ENCODE peak calls at places on chromosome 11, in nine cellular contexts. W is AG04450, J is adrenal gland, Y is uterus, D is H9, P is AG09319, E is fibroblast of mammary gland, U is endothelial cell, T is kidney epithelial cell. R is an unnamed sample.

GRCh38 chr11:120601566-120601965 is 90.0 kb downstream of the GRIK4 start:
- DNase-seq in E (peak; percentile 61), P (no peak), T (no peak), Y (no peak), J (no peak), D (no peak), W (peak; percentile 20), U (no peak), R (no peak)

GRCh38 chr11:124762077-124762623 is at the start of gene ESAM:
- DNase-seq in U (peak; percentile 72), D (peak; percentile 53), W (no peak), J (no peak), E (no peak), Y (no peak), P (no peak), T (no peak), R (peak; percentile 34)

GRCh38 chr11:12167098-12167999 is 57.0 kb downstream of the MICAL2 start:
- DNase-seq in Y (no peak), T (peak; percentile 95), U (no peak), P (no peak), J (no peak), D (no peak), W (no peak), E (peak; percentile 93), R (no peak)

GRCh38 chr11:88175707-88176066 is 444 bp upstream of the RAB38 start:
- DNase-seq in W (no peak), P (no peak), E (no peak), D (no peak), U (no peak), J (no peak), Y (no peak), T (no peak), R (no peak)

GRCh38 chr11:93444671-93445073 is 98.5 kb downstream of the SMCO4 start:
- DNase-seq in U (no peak), T (peak; percentile 92), J (no peak), P (no peak), D (peak; percentile 92), E (peak; percentile 19), Y (no peak), W (no peak), R (no peak)

GRCh38 chr11:67452141-67452952 is at the start of gene GPR152:
- DNase-seq in T (no peak), E (no peak), W (no peak), U (no peak), P (no peak), Y (no peak), J (peak; percentile 61), D (no peak), R (no peak)

GRCh38 chr11:57777969-57778317 is 16.3 kb downstream of the CTNND1 start:
- DNase-seq in D (no peak), E (no peak), T (no peak), W (no peak), P (no peak), Y (no peak), J (no peak), U (no peak), R (no peak)

GRCh38 chr11:133520707-133521106 is 11.6 kb downstream of the OPCML start:
- DNase-seq in D (no peak), P (no peak), W (no peak), E (no peak), T (no peak), Y (no peak), U (no peak), J (no peak), R (no peak)

GRCh38 chr11:64916040-64916847 is 765 bp downstream of the ATG2A start:
- DNase-seq in W (no peak), T (no peak), D (peak; percentile 47), J (peak; percentile 50), E (peak; percentile 74), P (no peak), Y (peak; percentile 48), U (peak; percentile 37), R (peak; percentile 55)

GRCh38 chr11:95330332-95330731 is 99.3 kb upstream of the SESN3 start:
- DNase-seq in P (no peak), E (no peak), T (no peak), D (no peak), J (no peak), U (no peak), Y (no peak), W (no peak), R (no peak)

GRCh38 chr11:34890089-34890488 is 26.1 kb downstream of the APIP start:
- DNase-seq in D (no peak), W (no peak), J (no peak), P (no peak), E (no peak), U (no peak), Y (no peak), T (no peak), R (no peak)

GRCh38 chr11:44811841-44812448 is 85.2 kb downstream of the TSPAN18 start:
- DNase-seq in D (no peak), Y (no peak), E (no peak), T (no peak), J (no peak), U (no peak), W (no peak), P (no peak), R (no peak)

GRCh38 chr11:48001438-48002021 is 21.2 kb downstream of the PTPRJ start:
- DNase-seq in J (no peak), W (peak; percentile 63), D (no peak), Y (no peak), E (peak; percentile 94), P (no peak), U (no peak), T (peak; percentile 71), R (peak; percentile 76)

GRCh38 chr11:117418685-117419084 is 91.0 kb downstream of the CEP164 start:
- DNase-seq in T (no peak), D (no peak), W (no peak), J (no peak), Y (no peak), P (no peak), E (no peak), U (no peak), R (no peak)

DNA sequence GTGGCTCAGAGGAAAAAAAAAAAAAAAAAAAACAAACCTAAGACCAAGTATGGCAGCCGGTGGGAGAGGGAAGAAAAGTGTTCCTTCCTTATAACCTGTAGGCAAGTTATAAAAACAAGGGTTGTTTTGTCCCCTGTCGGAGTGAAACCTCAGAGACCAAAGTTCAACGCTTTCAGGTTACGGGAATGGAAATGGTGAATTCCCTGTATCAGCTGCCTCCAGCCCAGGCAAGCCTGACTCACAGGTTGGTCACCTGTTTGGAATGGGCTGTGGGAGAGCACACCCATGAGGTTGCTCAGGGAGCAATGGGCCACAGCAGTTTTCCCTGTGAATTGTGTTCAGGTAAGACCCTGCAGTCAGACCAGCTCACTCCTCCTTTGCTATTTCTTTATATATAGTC is 138.9 kb downstream of the ETS1 start:
- DNase-seq in P (no peak), T (peak; percentile 97), Y (no peak), D (peak; percentile 43), W (no peak), J (no peak), E (peak; percentile 58), U (no peak), R (no peak)
- TF ChIP-seq CTCF in P (no peak), T (peak; percentile 32), Y (no peak), D (no peak), W (no peak), J (no peak), E (no peak), U (no peak), R (no peak)

GRCh38 chr11:73760680-73761402 is at the start of gene RAB6A:
- DNase-seq in P (peak; percentile 99), T (peak; percentile 97), Y (peak; percentile 100), E (peak; percentile 99), D (peak; percentile 99), J (peak; percentile 100), W (peak; percentile 99), U (peak; percentile 98), R (peak; percentile 96)

GRCh38 chr11:73758451-73758850 is 2.4 kb downstream of the RAB6A start:
- DNase-seq in T (no peak), W (no peak), U (no peak), P (no peak), Y (no peak), E (no peak), J (no peak), D (no peak), R (no peak)

GRCh38 chr11:73760066-73760679 is 701 bp downstream of the RAB6A start:
- DNase-seq in P (no peak), W (no peak), D (peak; percentile 35), Y (peak; percentile 58), E (peak; percentile 25), T (no peak), J (peak; percentile 59), U (peak; percentile 36), R (peak; percentile 16)

GRCh38 chr11:73761403-73761945 is 600 bp upstream of the RAB6A start:
- DNase-seq in E (no peak), D (no peak), U (no peak), J (no peak), P (no peak), W (no peak), T (no peak), Y (no peak), R (no peak)

DNA sequence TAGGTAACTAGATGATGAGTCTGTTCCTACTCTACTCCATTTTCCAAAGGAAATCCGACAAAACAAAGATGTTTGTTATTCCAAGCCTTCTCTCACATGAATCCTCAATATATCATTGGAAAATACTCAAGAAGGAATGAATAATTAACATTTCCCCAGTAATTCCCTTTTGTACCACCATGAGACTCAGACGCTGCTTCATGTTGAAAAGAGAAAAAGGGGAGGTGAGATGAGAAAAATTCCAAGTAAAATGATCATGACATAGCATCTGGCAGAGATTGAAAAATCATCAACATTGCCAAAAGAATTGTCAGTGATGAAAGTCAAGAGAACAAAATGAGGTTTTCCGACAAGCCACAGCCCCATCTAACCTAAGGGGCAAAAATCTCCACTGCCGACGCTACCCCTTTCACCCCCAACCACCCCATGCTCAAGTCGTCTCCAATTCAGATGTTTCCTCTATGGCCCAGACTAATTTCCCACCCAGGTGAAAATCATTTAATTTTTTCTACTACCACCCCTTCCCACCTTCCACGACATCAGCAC is 1.3 kb downstream of the RAB6A start:
- DNase-seq in U (no peak), W (no peak), Y (no peak), E (peak; percentile 32), J (no peak), T (no peak), P (no peak), D (no peak), R (no peak)
- TF ChIP-seq CTCF in U (no peak), W (peak; percentile 38), Y (peak; percentile 16), E (peak; percentile 12), J (peak; percentile 45), T (peak; percentile 17), P (peak; percentile 19), D (no peak), R (no peak)

GRCh38 chr11:90635886-90636285 is 413.0 kb upstream of the CHORDC1 start:
- DNase-seq in U (no peak), D (no peak), W (no peak), P (no peak), Y (no peak), E (no peak), J (no peak), T (no peak), R (no peak)

GRCh38 chr11:90635145-90635544 is 412.3 kb upstream of the CHORDC1 start:
- DNase-seq in Y (no peak), T (no peak), P (no peak), D (no peak), E (no peak), W (no peak), U (no peak), J (no peak), R (no peak)

GRCh38 chr11:90639687-90640086 is 416.8 kb upstream of the CHORDC1 start:
- DNase-seq in W (no peak), Y (no peak), E (no peak), D (no peak), U (no peak), J (no peak), T (no peak), P (no peak), R (no peak)
- TF ChIP-seq CTCF in W (no peak), Y (no peak), E (peak; percentile 3), D (peak; percentile 66), U (peak; percentile 50), J (peak; percentile 17), T (peak; percentile 54), P (no peak), R (no peak)

GRCh38 chr11:104905271-104905670 is 7.0 kb upstream of the CASP12 start:
- DNase-seq in E (no peak), T (no peak), Y (no peak), J (no peak), W (no peak), U (no peak), D (no peak), P (no peak), R (no peak)
- TF ChIP-seq CTCF in E (peak; percentile 11), T (peak; percentile 10), Y (no peak), J (no peak), W (no peak), U (peak; percentile 11), D (peak; percentile 56), P (no peak), R (no peak)

R was measured in natural killer cell.